ENCODE peak calls at places on chromosomes 12 and 14, in seven cellular contexts. K, V, A, N, S, I and D are unnamed samples.

GRCh38 chr14:70856851-70857498 is 47.7 kb upstream of the MAP3K9 start:
- DNase-seq in K (no peak), V (no peak), A (no peak), N (peak; percentile 96), S (peak; percentile 8), I (no peak), D (no peak)

GRCh38 chr12:47946413-47947107 is 16.8 kb upstream of the TMEM106C start:
- DNase-seq in K (no peak), V (no peak), A (no peak), N (peak; percentile 41), S (no peak), I (no peak), D (no peak)

GRCh38 chr12:92136883-92137582 is 8.6 kb downstream of the BTG1 start:
- DNase-seq in K (no peak), V (no peak), A (no peak), N (peak; percentile 97), S (peak; percentile 81), I (no peak), D (no peak)

GRCh38 chr14:21185506-21185905 is 29.6 kb upstream of the OR5AU1 start:
- DNase-seq in K (no peak), V (no peak), A (no peak), N (no peak), S (peak; percentile 77), I (no peak), D (no peak)

GRCh38 chr12:71888521-71888920 is 49.0 kb downstream of the TBC1D15 start:
- DNase-seq in K (no peak), V (no peak), A (no peak), N (no peak), S (peak; percentile 8), I (no peak), D (no peak)

GRCh38 chr12:56029666-56030293 is 8.9 kb downstream of the IKZF4 start:
- DNase-seq in K (no peak), V (no peak), A (no peak), N (peak; percentile 67), S (peak; percentile 84), I (no peak), D (peak; percentile 62)

GRCh38 chr12:102095677-102096263 is 24.1 kb downstream of the NUP37 start:
- DNase-seq in K (no peak), V (no peak), A (no peak), N (peak; percentile 61), S (peak; percentile 65), I (no peak), D (no peak)

GRCh38 chr14:53979747-53980642 is 23.4 kb upstream of the BMP4 start:
- DNase-seq in K (no peak), V (no peak), A (no peak), N (peak; percentile 60), S (peak; percentile 76), I (peak; percentile 38), D (no peak)

GRCh38 chr14:75647650-75648049 is 13.0 kb downstream of the ERG28 start:
- DNase-seq in K (no peak), V (no peak), A (no peak), N (peak; percentile 26), S (peak; percentile 68), I (no peak), D (no peak)

GRCh38 chr12:120439646-120440247 is 1.8 kb downstream of the COX6A1 start:
- DNase-seq in K (no peak), V (no peak), A (peak; percentile 30), N (peak; percentile 54), S (peak; percentile 65), I (no peak), D (peak; percentile 44)

GRCh38 chr14:39169541-39169900 is 612 bp downstream of the TRAPPC6B start:
- DNase-seq in K (no peak), V (no peak), A (no peak), N (no peak), S (peak; percentile 12), I (no peak), D (peak; percentile 24)

GRCh38 chr14:33747749-33748148 is 203.1 kb downstream of the EGLN3 start:
- DNase-seq in K (no peak), V (no peak), A (no peak), N (no peak), S (no peak), I (no peak), D (no peak)

GRCh38 chr12:15837141-15837781 is 44.9 kb upstream of the STRAP start:
- DNase-seq in K (no peak), V (no peak), A (no peak), N (peak; percentile 66), S (peak; percentile 80), I (no peak), D (no peak)

GRCh38 chr12:50825372-50825838 is 17.3 kb upstream of the TMPRSS12 start:
- DNase-seq in K (no peak), V (no peak), A (no peak), N (peak; percentile 83), S (peak; percentile 89), I (no peak), D (no peak)

GRCh38 chr12:47852096-47852571 is 32.4 kb upstream of the HDAC7 start:
- DNase-seq in K (peak; percentile 63), V (no peak), A (no peak), N (no peak), S (no peak), I (no peak), D (no peak)

GRCh38 chr14:88379706-88380343 is 5.6 kb upstream of the SPATA7 start:
- DNase-seq in K (no peak), V (no peak), A (no peak), N (no peak), S (no peak), I (no peak), D (no peak)

GRCh38 chr14:91413547-91414474 is 3.8 kb downstream of the CCDC88C start:
- DNase-seq in K (no peak), V (no peak), A (no peak), N (no peak), S (no peak), I (no peak), D (peak; percentile 76)

GRCh38 chr14:75578099-75578785 is at the start of gene FLVCR2:
- DNase-seq in K (peak; percentile 91), V (peak; percentile 67), A (peak; percentile 69), N (peak; percentile 49), S (peak; percentile 87), I (peak; percentile 76), D (peak; percentile 87)

GRCh38 chr12:90954921-90955320 is at the start of gene CCER1:
- DNase-seq in K (no peak), V (no peak), A (no peak), N (no peak), S (no peak), I (no peak), D (no peak)

GRCh38 chr14:24312736-24313507 is 1.6 kb downstream of the LTB4R start:
- DNase-seq in K (no peak), V (no peak), A (no peak), N (peak; percentile 22), S (peak; percentile 35), I (no peak), D (no peak)

GRCh38 chr14:24310666-24311604 is at the start of gene LTB4R:
- DNase-seq in K (peak; percentile 86), V (peak; percentile 71), A (peak; percentile 64), N (peak; percentile 73), S (peak; percentile 85), I (no peak), D (peak; percentile 74)

GRCh38 chr14:24313912-24314311 is 2.6 kb downstream of the LTB4R start:
- DNase-seq in K (no peak), V (no peak), A (no peak), N (no peak), S (no peak), I (no peak), D (no peak)

GRCh38 chr14:24310387-24310665 is 386 bp downstream of the LTB4R2 start:
- DNase-seq in K (no peak), V (no peak), A (no peak), N (no peak), S (no peak), I (no peak), D (no peak)

GRCh38 chr14:24311837-24312615 is 724 bp downstream of the LTB4R start:
- DNase-seq in K (no peak), V (no peak), A (peak; percentile 56), N (no peak), S (peak; percentile 54), I (no peak), D (no peak)
- TF ChIP-seq CTCF in K (no peak), V (no peak), A (peak; percentile 9), N (no peak), S (no peak), I (no peak), D (no peak)

GRCh38 chr14:79515158-79515557 is 696.1 kb downstream of the DIO2 start:
- DNase-seq in K (no peak), V (no peak), A (no peak), N (no peak), S (no peak), I (no peak), D (no peak)
- H3K4me3 ChIP-seq in K (no peak overlapping the region), V (no peak overlapping the region), A (no peak overlapping the region), N (no peak overlapping the region), S (no peak overlapping the region), I (no peak overlapping the region), D (no peak overlapping the region)

DNA sequence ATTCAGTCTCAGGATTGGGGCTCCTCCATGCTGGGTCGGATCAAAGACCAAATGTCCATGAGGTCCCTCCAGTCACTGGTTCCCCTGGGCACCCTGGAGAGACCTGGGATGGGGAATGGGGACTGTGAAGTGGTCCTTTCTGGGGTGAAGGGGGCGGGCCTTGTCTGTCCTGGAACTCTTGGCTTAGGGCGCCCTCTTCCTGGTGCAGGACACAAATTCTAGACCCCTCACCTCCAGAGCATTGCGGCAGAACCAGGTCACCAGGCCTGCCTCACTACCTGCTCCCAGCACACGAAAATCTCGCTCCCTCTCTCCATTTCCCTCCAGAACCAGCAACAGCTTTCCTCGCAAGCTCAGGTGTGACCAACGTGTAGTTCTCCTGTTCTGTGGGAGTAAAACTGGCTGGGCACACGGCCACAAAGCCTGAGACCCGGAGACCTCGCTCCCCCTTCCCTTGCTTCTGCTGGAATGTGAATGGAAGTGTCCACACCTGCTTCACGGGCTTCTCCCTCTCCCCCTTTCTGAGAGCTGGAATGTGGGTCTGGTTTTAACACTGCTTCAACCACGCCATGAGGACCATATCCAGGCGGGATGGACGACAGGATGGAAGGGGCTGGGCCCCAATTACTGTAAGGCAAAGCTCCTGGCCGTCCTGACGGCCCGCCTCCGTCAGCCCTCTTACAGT is 112.7 kb downstream of the SCARB1 start:
- DNase-seq in K (no peak), V (no peak), A (no peak), N (no peak), S (peak; percentile 31), I (no peak), D (no peak)
- TF ChIP-seq CTCF in K (no peak), V (no peak), A (no peak), N (peak; percentile 32), S (no peak), I (no peak), D (no peak)

DNA sequence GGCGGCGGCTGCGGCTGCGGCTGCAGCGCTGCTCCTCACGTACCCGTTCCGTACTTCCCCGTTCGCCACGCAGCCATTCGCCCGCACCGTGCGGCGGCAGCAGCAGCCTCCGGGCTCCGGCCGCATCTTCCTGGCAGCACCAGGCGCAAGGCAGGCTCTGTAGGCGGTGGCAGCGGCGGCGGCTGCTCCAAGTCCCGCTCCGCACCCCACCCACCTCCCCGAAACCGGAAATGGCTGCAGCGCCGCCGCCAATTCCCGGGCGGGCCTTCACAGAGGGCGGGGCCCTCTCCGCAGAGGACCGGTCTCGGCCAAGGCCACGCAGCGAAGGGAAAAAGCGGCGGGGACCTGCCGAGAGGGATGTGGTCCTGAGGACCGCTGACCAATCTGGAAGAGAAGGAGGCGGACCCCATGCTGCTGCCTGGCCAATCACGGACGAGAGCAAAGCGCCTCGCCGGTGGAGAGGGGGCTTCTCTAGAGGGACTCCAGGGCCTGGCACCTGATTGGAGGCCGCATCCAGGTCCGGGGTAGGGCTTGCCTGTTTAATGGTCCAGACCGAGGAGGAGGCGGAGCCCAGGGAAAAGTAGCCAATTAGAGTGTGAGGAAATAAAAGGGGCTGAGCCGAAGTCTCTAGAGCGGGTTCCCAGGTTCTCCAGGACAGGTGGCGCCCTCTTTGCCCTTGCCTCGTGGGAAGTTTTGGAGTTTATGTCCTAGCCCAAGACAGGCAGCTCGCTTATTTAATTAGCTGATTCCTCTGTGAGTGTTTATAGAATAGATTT is at the start of gene SPTLC2:
- DNase-seq in K (peak; percentile 100), V (peak; percentile 100), A (peak; percentile 99), N (peak; percentile 99), S (peak; percentile 99), I (peak; percentile 93), D (peak; percentile 98)
- H3K4me3 ChIP-seq in K (peak within 1 kb of the TSS; percentile 100), V (peak within 1 kb of the TSS; percentile 91), A (peak within 1 kb of the TSS; percentile 90), N (peak within 1 kb of the TSS; percentile 95), S (peak within 1 kb of the TSS; percentile 76), I (peak within 1 kb of the TSS; percentile 78), D (peak within 1 kb of the TSS; percentile 91)